ENCODE peak calls at places on chromosomes 3 and 15, in ten cellular contexts. One of them, this sample, is unnamed.

GRCh38 chr3:191502583-191502982 is 41.6 kb downstream of the PYDC2 start:
- DNase-seq in left cardiac atrium: no peak
- DNase-seq in activated T-helper 1 cell treated with anti-CD3 and anti-CD28 coated beads, Interleukin-12 subunit alpha, Interleukin-12 subunit beta, Interleukin-2, Interleukin-4 antibody, amounts not matched to agents 30 ng/mL and 10 ng/mL and 1 ng/mL, durations not matched to agents 14 hours and 24 hours and 36 hours: no peak
- DNase-seq in retina: no peak
- DNase-seq in GM23248: no peak
- DNase-seq in CD4-positive, alpha-beta memory T cell: no peak
- DNase-seq in dermis blood vessel endothelial cell: peak
- DNase-seq in naive thymus-derived CD8-positive, alpha-beta T cell: no peak
- DNase-seq in brain pericyte: no peak
- DNase-seq in T-helper 9 cell: no peak
- DNase-seq in this sample: peak

GRCh38 chr3:40621252-40621651 is 96.5 kb downstream of the ZNF621 start:
- DNase-seq in dermis blood vessel endothelial cell: no peak
- DNase-seq in naive thymus-derived CD8-positive, alpha-beta T cell: no peak
- DNase-seq in left cardiac atrium: no peak
- DNase-seq in T-helper 9 cell: no peak
- DNase-seq in retina: no peak
- DNase-seq in CD4-positive, alpha-beta memory T cell: no peak
- DNase-seq in activated T-helper 1 cell treated with anti-CD3 and anti-CD28 coated beads, Interleukin-12 subunit alpha, Interleukin-12 subunit beta, Interleukin-2, Interleukin-4 antibody, amounts not matched to agents 30 ng/mL and 10 ng/mL and 1 ng/mL, durations not matched to agents 14 hours and 24 hours and 36 hours: no peak
- DNase-seq in brain pericyte: no peak
- DNase-seq in GM23248: no peak
- DNase-seq in this sample: no peak

GRCh38 chr3:140742116-140742515 is 64.3 kb downstream of the TRIM42 start:
- DNase-seq in brain pericyte: no peak
- DNase-seq in left cardiac atrium: no peak
- DNase-seq in T-helper 9 cell: no peak
- DNase-seq in naive thymus-derived CD8-positive, alpha-beta T cell: no peak
- DNase-seq in GM23248: no peak
- DNase-seq in retina: no peak
- DNase-seq in CD4-positive, alpha-beta memory T cell: no peak
- DNase-seq in dermis blood vessel endothelial cell: no peak
- DNase-seq in activated T-helper 1 cell treated with anti-CD3 and anti-CD28 coated beads, Interleukin-12 subunit alpha, Interleukin-12 subunit beta, Interleukin-2, Interleukin-4 antibody, amounts not matched to agents 30 ng/mL and 10 ng/mL and 1 ng/mL, durations not matched to agents 14 hours and 24 hours and 36 hours: no peak
- DNase-seq in this sample: no peak

GRCh38 chr15:27576576-27576975 is 522.5 kb downstream of the OCA2 start:
- DNase-seq in GM23248: no peak
- DNase-seq in CD4-positive, alpha-beta memory T cell: no peak
- DNase-seq in dermis blood vessel endothelial cell: no peak
- DNase-seq in left cardiac atrium: no peak
- DNase-seq in naive thymus-derived CD8-positive, alpha-beta T cell: no peak
- DNase-seq in retina: no peak
- DNase-seq in activated T-helper 1 cell treated with anti-CD3 and anti-CD28 coated beads, Interleukin-12 subunit alpha, Interleukin-12 subunit beta, Interleukin-2, Interleukin-4 antibody, amounts not matched to agents 30 ng/mL and 10 ng/mL and 1 ng/mL, durations not matched to agents 14 hours and 24 hours and 36 hours: no peak
- DNase-seq in T-helper 9 cell: no peak
- DNase-seq in brain pericyte: no peak
- DNase-seq in this sample: no peak

GRCh38 chr15:76337739-76338554 is 1.4 kb downstream of the ISL2 start:
- DNase-seq in brain pericyte: no peak
- DNase-seq in naive thymus-derived CD8-positive, alpha-beta T cell: no peak
- DNase-seq in activated T-helper 1 cell treated with anti-CD3 and anti-CD28 coated beads, Interleukin-12 subunit alpha, Interleukin-12 subunit beta, Interleukin-2, Interleukin-4 antibody, amounts not matched to agents 30 ng/mL and 10 ng/mL and 1 ng/mL, durations not matched to agents 14 hours and 24 hours and 36 hours: no peak
- DNase-seq in T-helper 9 cell: no peak
- DNase-seq in CD4-positive, alpha-beta memory T cell: peak
- DNase-seq in dermis blood vessel endothelial cell: peak
- DNase-seq in GM23248: no peak
- DNase-seq in retina: peak
- DNase-seq in left cardiac atrium: no peak
- DNase-seq in this sample: no peak

GRCh38 chr3:32946973-32947372 is 4.5 kb upstream of the CCR4 start:
- DNase-seq in retina: no peak
- DNase-seq in left cardiac atrium: no peak
- DNase-seq in activated T-helper 1 cell treated with anti-CD3 and anti-CD28 coated beads, Interleukin-12 subunit alpha, Interleukin-12 subunit beta, Interleukin-2, Interleukin-4 antibody, amounts not matched to agents 30 ng/mL and 10 ng/mL and 1 ng/mL, durations not matched to agents 14 hours and 24 hours and 36 hours: no peak
- DNase-seq in GM23248: no peak
- DNase-seq in naive thymus-derived CD8-positive, alpha-beta T cell: no peak
- DNase-seq in brain pericyte: no peak
- DNase-seq in CD4-positive, alpha-beta memory T cell: no peak
- DNase-seq in T-helper 9 cell: no peak
- DNase-seq in dermis blood vessel endothelial cell: no peak
- DNase-seq in this sample: no peak

GRCh38 chr3:35639251-35640185 is at the start of gene ARPP21:
- DNase-seq in retina: peak
- DNase-seq in naive thymus-derived CD8-positive, alpha-beta T cell: no peak
- DNase-seq in dermis blood vessel endothelial cell: peak
- DNase-seq in brain pericyte: no peak
- DNase-seq in left cardiac atrium: peak
- DNase-seq in activated T-helper 1 cell treated with anti-CD3 and anti-CD28 coated beads, Interleukin-12 subunit alpha, Interleukin-12 subunit beta, Interleukin-2, Interleukin-4 antibody, amounts not matched to agents 30 ng/mL and 10 ng/mL and 1 ng/mL, durations not matched to agents 14 hours and 24 hours and 36 hours: no peak
- DNase-seq in CD4-positive, alpha-beta memory T cell: no peak
- DNase-seq in T-helper 9 cell: no peak
- DNase-seq in GM23248: no peak
- DNase-seq in this sample: no peak

GRCh38 chr15:38308797-38309196 is 56.2 kb downstream of the SPRED1 start:
- DNase-seq in left cardiac atrium: no peak
- DNase-seq in CD4-positive, alpha-beta memory T cell: no peak
- DNase-seq in T-helper 9 cell: no peak
- DNase-seq in brain pericyte: no peak
- DNase-seq in GM23248: no peak
- DNase-seq in activated T-helper 1 cell treated with anti-CD3 and anti-CD28 coated beads, Interleukin-12 subunit alpha, Interleukin-12 subunit beta, Interleukin-2, Interleukin-4 antibody, amounts not matched to agents 30 ng/mL and 10 ng/mL and 1 ng/mL, durations not matched to agents 14 hours and 24 hours and 36 hours: no peak
- DNase-seq in dermis blood vessel endothelial cell: no peak
- DNase-seq in naive thymus-derived CD8-positive, alpha-beta T cell: no peak
- DNase-seq in retina: no peak
- DNase-seq in this sample: no peak

GRCh38 chr15:100900136-100900894 is 18.8 kb upstream of the LRRK1 start:
- DNase-seq in brain pericyte: no peak
- DNase-seq in left cardiac atrium: no peak
- DNase-seq in activated T-helper 1 cell treated with anti-CD3 and anti-CD28 coated beads, Interleukin-12 subunit alpha, Interleukin-12 subunit beta, Interleukin-2, Interleukin-4 antibody, amounts not matched to agents 30 ng/mL and 10 ng/mL and 1 ng/mL, durations not matched to agents 14 hours and 24 hours and 36 hours: no peak
- DNase-seq in dermis blood vessel endothelial cell: peak
- DNase-seq in retina: no peak
- DNase-seq in CD4-positive, alpha-beta memory T cell: no peak
- DNase-seq in GM23248: no peak
- DNase-seq in naive thymus-derived CD8-positive, alpha-beta T cell: no peak
- DNase-seq in T-helper 9 cell: no peak
- DNase-seq in this sample: no peak

GRCh38 chr3:136899622-136900158 is 37.7 kb downstream of the NCK1 start:
- DNase-seq in brain pericyte: no peak
- DNase-seq in GM23248: no peak
- DNase-seq in T-helper 9 cell: no peak
- DNase-seq in retina: no peak
- DNase-seq in naive thymus-derived CD8-positive, alpha-beta T cell: no peak
- DNase-seq in CD4-positive, alpha-beta memory T cell: no peak
- DNase-seq in activated T-helper 1 cell treated with anti-CD3 and anti-CD28 coated beads, Interleukin-12 subunit alpha, Interleukin-12 subunit beta, Interleukin-2, Interleukin-4 antibody, amounts not matched to agents 30 ng/mL and 10 ng/mL and 1 ng/mL, durations not matched to agents 14 hours and 24 hours and 36 hours: no peak
- DNase-seq in left cardiac atrium: no peak
- DNase-seq in dermis blood vessel endothelial cell: no peak
- DNase-seq in this sample: no peak

GRCh38 chr3:158106773-158107461 is 697 bp upstream of the SHOX2 start:
- DNase-seq in brain pericyte: no peak
- DNase-seq in naive thymus-derived CD8-positive, alpha-beta T cell: no peak
- DNase-seq in left cardiac atrium: peak
- DNase-seq in CD4-positive, alpha-beta memory T cell: no peak
- DNase-seq in T-helper 9 cell: no peak
- DNase-seq in retina: peak
- DNase-seq in activated T-helper 1 cell treated with anti-CD3 and anti-CD28 coated beads, Interleukin-12 subunit alpha, Interleukin-12 subunit beta, Interleukin-2, Interleukin-4 antibody, amounts not matched to agents 30 ng/mL and 10 ng/mL and 1 ng/mL, durations not matched to agents 14 hours and 24 hours and 36 hours: no peak
- DNase-seq in GM23248: peak
- DNase-seq in dermis blood vessel endothelial cell: peak
- DNase-seq in this sample: no peak

GRCh38 chr15:88616240-88616639 is 4.9 kb upstream of the AEN start:
- DNase-seq in brain pericyte: no peak
- DNase-seq in retina: no peak
- DNase-seq in T-helper 9 cell: no peak
- DNase-seq in left cardiac atrium: no peak
- DNase-seq in CD4-positive, alpha-beta memory T cell: no peak
- DNase-seq in naive thymus-derived CD8-positive, alpha-beta T cell: no peak
- DNase-seq in activated T-helper 1 cell treated with anti-CD3 and anti-CD28 coated beads, Interleukin-12 subunit alpha, Interleukin-12 subunit beta, Interleukin-2, Interleukin-4 antibody, amounts not matched to agents 30 ng/mL and 10 ng/mL and 1 ng/mL, durations not matched to agents 14 hours and 24 hours and 36 hours: no peak
- DNase-seq in GM23248: no peak
- DNase-seq in dermis blood vessel endothelial cell: no peak
- DNase-seq in this sample: no peak

GRCh38 chr15:99603828-99604227 is 38.0 kb downstream of the MEF2A start:
- DNase-seq in activated T-helper 1 cell treated with anti-CD3 and anti-CD28 coated beads, Interleukin-12 subunit alpha, Interleukin-12 subunit beta, Interleukin-2, Interleukin-4 antibody, amounts not matched to agents 30 ng/mL and 10 ng/mL and 1 ng/mL, durations not matched to agents 14 hours and 24 hours and 36 hours: no peak
- DNase-seq in GM23248: no peak
- DNase-seq in left cardiac atrium: no peak
- DNase-seq in brain pericyte: no peak
- DNase-seq in naive thymus-derived CD8-positive, alpha-beta T cell: no peak
- DNase-seq in CD4-positive, alpha-beta memory T cell: no peak
- DNase-seq in retina: no peak
- DNase-seq in T-helper 9 cell: no peak
- DNase-seq in dermis blood vessel endothelial cell: no peak
- DNase-seq in this sample: peak

GRCh38 chr15:81400640-81401236 is 26.7 kb upstream of the TMC3 start:
- DNase-seq in activated T-helper 1 cell treated with anti-CD3 and anti-CD28 coated beads, Interleukin-12 subunit alpha, Interleukin-12 subunit beta, Interleukin-2, Interleukin-4 antibody, amounts not matched to agents 30 ng/mL and 10 ng/mL and 1 ng/mL, durations not matched to agents 14 hours and 24 hours and 36 hours: no peak
- DNase-seq in T-helper 9 cell: no peak
- DNase-seq in GM23248: peak
- DNase-seq in brain pericyte: peak
- DNase-seq in CD4-positive, alpha-beta memory T cell: peak
- DNase-seq in retina: peak
- DNase-seq in dermis blood vessel endothelial cell: peak
- DNase-seq in left cardiac atrium: no peak
- DNase-seq in naive thymus-derived CD8-positive, alpha-beta T cell: peak
- DNase-seq in this sample: peak

GRCh38 chr3:27110020-27110419 is 259.2 kb downstream of the NEK10 start:
- DNase-seq in left cardiac atrium: no peak
- DNase-seq in activated T-helper 1 cell treated with anti-CD3 and anti-CD28 coated beads, Interleukin-12 subunit alpha, Interleukin-12 subunit beta, Interleukin-2, Interleukin-4 antibody, amounts not matched to agents 30 ng/mL and 10 ng/mL and 1 ng/mL, durations not matched to agents 14 hours and 24 hours and 36 hours: no peak
- DNase-seq in GM23248: no peak
- DNase-seq in naive thymus-derived CD8-positive, alpha-beta T cell: no peak
- DNase-seq in retina: no peak
- DNase-seq in brain pericyte: no peak
- DNase-seq in dermis blood vessel endothelial cell: no peak
- DNase-seq in CD4-positive, alpha-beta memory T cell: no peak
- DNase-seq in T-helper 9 cell: no peak
- DNase-seq in this sample: no peak

GRCh38 chr3:113753376-113753985 is 6.6 kb downstream of the ATP6V1A start:
- DNase-seq in GM23248: no peak
- DNase-seq in naive thymus-derived CD8-positive, alpha-beta T cell: no peak
- DNase-seq in left cardiac atrium: no peak
- DNase-seq in CD4-positive, alpha-beta memory T cell: no peak
- DNase-seq in activated T-helper 1 cell treated with anti-CD3 and anti-CD28 coated beads, Interleukin-12 subunit alpha, Interleukin-12 subunit beta, Interleukin-2, Interleukin-4 antibody, amounts not matched to agents 30 ng/mL and 10 ng/mL and 1 ng/mL, durations not matched to agents 14 hours and 24 hours and 36 hours: no peak
- DNase-seq in retina: no peak
- DNase-seq in T-helper 9 cell: no peak
- DNase-seq in brain pericyte: no peak
- DNase-seq in dermis blood vessel endothelial cell: no peak
- DNase-seq in this sample: no peak